ENCODE peak calls at places on chromosome 19, in seven cellular contexts. P, M, C, X, A, R and J are unnamed samples.

GRCh38 chr19:44282846-44283245 is 22.0 kb downstream of the ZNF235 start:
- DNase-seq in M (peak), R (no peak), P (no peak), X (no peak), A (no peak), C (no peak), J (no peak)

GRCh38 chr19:39818626-39819097 is 15.3 kb downstream of the DYRK1B start:
- DNase-seq in A (no peak), C (no peak), X (no peak), P (no peak), R (no peak), M (no peak), J (no peak)

GRCh38 chr19:12668937-12669271 is 2.3 kb downstream of the WDR83 start:
- DNase-seq in A (peak), X (no peak), P (peak), M (peak), C (peak), R (peak), J (peak)

GRCh38 chr19:52494518-52494917 is 33.0 kb upstream of the ZNF808 start:
- DNase-seq in C (no peak), R (no peak), M (peak), X (no peak), P (no peak), A (peak), J (no peak)

GRCh38 chr19:20078696-20079095 is 896 bp downstream of the ZNF90 start:
- DNase-seq in A (peak), P (peak), X (no peak), M (no peak), C (no peak), R (peak), J (no peak)

GRCh38 chr19:7120499-7120898 is 51.0 kb downstream of the ZNF557 start:
- DNase-seq in A (no peak), C (no peak), X (no peak), P (no peak), R (no peak), M (no peak), J (no peak)

GRCh38 chr19:36032251-36033104 is at the start of gene CLIP3:
- DNase-seq in A (peak), R (peak), P (no peak), M (no peak), X (no peak), C (no peak), J (peak)

GRCh38 chr19:57075801-57076492 is 43.8 kb upstream of the USP29 start:
- DNase-seq in M (no peak), A (no peak), P (no peak), X (no peak), C (no peak), R (peak), J (no peak)

GRCh38 chr19:38890686-38891085 is 8.7 kb downstream of the SIRT2 start:
- DNase-seq in M (no peak), C (no peak), X (no peak), P (no peak), A (no peak), R (no peak), J (no peak)

GRCh38 chr19:28289294-28290063 is 923.5 kb downstream of the UQCRFS1 start:
- DNase-seq in M (no peak), X (no peak), C (no peak), A (peak), P (peak), R (peak), J (peak)

GRCh38 chr19:51735759-51736449 is 12.1 kb upstream of the HAS1 start:
- DNase-seq in X (peak), A (peak), R (peak), C (peak), P (peak), M (no peak), J (no peak)

GRCh38 chr19:47353307-47353712 is 4.2 kb downstream of the DHX34 start:
- DNase-seq in R (no peak), M (no peak), C (no peak), X (no peak), P (no peak), A (no peak), J (no peak)